ENCODE peak calls at places on chromosome X, in seven cellular contexts. Y, K, R, E, P, B and V are unnamed samples.

GRCh38 chrX:150765237-150765636 is 72.0 kb downstream of the MTMR1 start:
- DNase-seq in Y (no peak), K (no peak), R (no peak), E (no peak), P (no peak), B (no peak), V (no peak)

GRCh38 chrX:150899191-150899757 is 806 bp upstream of the CD99L2 start:
- DNase-seq in Y (peak), K (no peak), R (no peak), E (peak), P (peak), B (peak), V (no peak)

GRCh38 chrX:98141466-98141865 is 1257.8 kb downstream of the RPA4 start:
- DNase-seq in Y (no peak), K (no peak), R (no peak), E (no peak), P (no peak), B (no peak), V (no peak)

GRCh38 chrX:109822861-109823260 is 89.8 kb upstream of the ACSL4 start:
- DNase-seq in Y (no peak), K (no peak), R (no peak), E (no peak), P (no peak), B (no peak), V (no peak)

GRCh38 chrX:56763556-56764152 is 34.6 kb downstream of the NBDY start:
- DNase-seq in Y (no peak), K (no peak), R (no peak), E (peak), P (peak), B (peak), V (no peak)

GRCh38 chrX:48676893-48677270 is 6.7 kb upstream of the WAS start:
- DNase-seq in Y (peak), K (no peak), R (no peak), E (no peak), P (no peak), B (no peak), V (no peak)

GRCh38 chrX:105658136-105658535 is 164.2 kb upstream of the NRK start:
- DNase-seq in Y (no peak), K (no peak), R (no peak), E (peak), P (no peak), B (no peak), V (no peak)

GRCh38 chrX:150508461-150509367 is 59.7 kb upstream of the MTM1 start:
- DNase-seq in Y (peak), K (no peak), R (no peak), E (peak), P (peak), B (no peak), V (no peak)

GRCh38 chrX:24479924-24480722 is 15.0 kb downstream of the PDK3 start:
- DNase-seq in Y (peak), K (no peak), R (peak), E (no peak), P (no peak), B (peak), V (peak)

GRCh38 chrX:56232221-56233082 is at the start of gene KLF8:
- DNase-seq in Y (peak), K (no peak), R (no peak), E (no peak), P (peak), B (peak), V (no peak)

GRCh38 chrX:101745046-101745445 is 85.4 kb upstream of the ARMCX2 start:
- DNase-seq in Y (no peak), K (no peak), R (no peak), E (no peak), P (no peak), B (no peak), V (no peak)

GRCh38 chrX:124023838-124024238 is 62.3 kb downstream of the STAG2 start:
- DNase-seq in Y (no peak), K (no peak), R (no peak), E (peak), P (no peak), B (no peak), V (no peak)

GRCh38 chrX:47235691-47236103 is 2.9 kb downstream of the USP11 start:
- DNase-seq in Y (no peak), K (no peak), R (no peak), E (no peak), P (no peak), B (no peak), V (no peak)

GRCh38 chrX:45592067-45592466 is 391.4 kb upstream of the DIPK2B start:
- DNase-seq in Y (no peak), K (no peak), R (no peak), E (no peak), P (no peak), B (no peak), V (no peak)

GRCh38 chrX:72107320-72107719 is 24.4 kb downstream of the RTL5 start:
- DNase-seq in Y (no peak), K (no peak), R (no peak), E (no peak), P (no peak), B (no peak), V (no peak)

GRCh38 chrX:72260448-72260847 is 16.6 kb downstream of the RPS4X start:
- DNase-seq in Y (no peak), K (no peak), R (no peak), E (no peak), P (no peak), B (no peak), V (no peak)

GRCh38 chrX:24014388-24015018 is 12.5 kb downstream of the KLHL15 start:
- DNase-seq in Y (no peak), K (no peak), R (no peak), E (no peak), P (no peak), B (no peak), V (no peak)

GRCh38 chrX:48715876-48716502 is 19.5 kb downstream of the SUV39H1 start:
- DNase-seq in Y (no peak), K (no peak), R (no peak), E (peak), P (no peak), B (no peak), V (no peak)

GRCh38 chrX:21702725-21703228 is 44.6 kb upstream of the KLHL34 start:
- DNase-seq in Y (no peak), K (no peak), R (no peak), E (no peak), P (no peak), B (no peak), V (no peak)

GRCh38 chrX:120768254-120768653 is 107.4 kb downstream of the CT47B1 start:
- DNase-seq in Y (no peak), K (no peak), R (no peak), E (peak), P (no peak), B (no peak), V (no peak)

GRCh38 chrX:120365320-120365719 is 3.4 kb downstream of the ATP1B4 start:
- DNase-seq in Y (peak), K (no peak), R (peak), E (no peak), P (peak), B (peak), V (no peak)

GRCh38 chrX:111490683-111491082 is 20.8 kb upstream of the SERTM2 start:
- DNase-seq in Y (no peak), K (no peak), R (no peak), E (no peak), P (no peak), B (no peak), V (no peak)

GRCh38 chrX:133265331-133265730 is 47.2 kb upstream of the TFDP3 start:
- DNase-seq in Y (peak), K (no peak), R (no peak), E (peak), P (no peak), B (no peak), V (no peak)

GRCh38 chrX:148582353-148582752 is 81.9 kb downstream of the AFF2 start:
- DNase-seq in Y (no peak), K (no peak), R (no peak), E (no peak), P (no peak), B (no peak), V (no peak)

GRCh38 chrX:66050140-66050569 is 10.3 kb upstream of the VSIG4 start:
- DNase-seq in Y (no peak), K (no peak), R (no peak), E (no peak), P (no peak), B (no peak), V (no peak)

GRCh38 chrX:94361241-94361640 is 687.2 kb downstream of the FAM133A start:
- DNase-seq in Y (no peak), K (no peak), R (no peak), E (no peak), P (no peak), B (no peak), V (no peak)

GRCh38 chrX:17032351-17032750 is 85.9 kb downstream of the REPS2 start:
- DNase-seq in Y (no peak), K (no peak), R (peak), E (peak), P (no peak), B (no peak), V (no peak)

GRCh38 chrX:150303386-150304097 is 59.6 kb upstream of the MAMLD1 start:
- DNase-seq in Y (no peak), K (no peak), R (no peak), E (no peak), P (no peak), B (no peak), V (no peak)